ENCODE peak calls at places on chromosomes 16 and 17, in five cellular contexts. One of them, this sample, is unnamed. For H3K4me1, the result is how much of the 10 kb centered on the place peaks cover.

GRCh38 chr16:69532761-69533459 is 32.9 kb upstream of the NFAT5 start:
- ATAC-seq in HepG2: peak
- ATAC-seq in K562: peak
- ATAC-seq in A549: no peak
- ATAC-seq in upper lobe of left lung: no peak
- ATAC-seq in this sample: no peak

GRCh38 chr16:27374231-27374793 is 27.7 kb upstream of the IL21R start:
- ATAC-seq in HepG2: no peak
- ATAC-seq in A549: no peak
- ATAC-seq in upper lobe of left lung: peak
- ATAC-seq in K562: no peak
- ATAC-seq in this sample: no peak

GRCh38 chr17:40113961-40114272 is 7.9 kb upstream of the MSL1 start:
- ATAC-seq in upper lobe of left lung: no peak
- ATAC-seq in K562: no peak
- ATAC-seq in A549: no peak
- ATAC-seq in HepG2: peak
- ATAC-seq in this sample: no peak

GRCh38 chr17:35046740-35047283 is 16.7 kb downstream of the RFFL start:
- ATAC-seq in upper lobe of left lung: no peak
- ATAC-seq in A549: peak
- ATAC-seq in K562: peak
- ATAC-seq in HepG2: peak
- ATAC-seq in this sample: no peak

GRCh38 chr16:80883816-80884215 is 79.4 kb upstream of the CDYL2 start:
- ATAC-seq in A549: no peak
- ATAC-seq in K562: no peak
- ATAC-seq in upper lobe of left lung: no peak
- ATAC-seq in HepG2: no peak
- ATAC-seq in this sample: no peak

GRCh38 chr16:26666486-26666885 is 400.2 kb upstream of the C16orf82 start:
- ATAC-seq in HepG2: no peak
- ATAC-seq in upper lobe of left lung: no peak
- ATAC-seq in A549: no peak
- ATAC-seq in K562: no peak
- ATAC-seq in this sample: no peak

GRCh38 chr16:84483882-84484565 is 20.4 kb downstream of the MEAK7 start:
- ATAC-seq in K562: peak
- ATAC-seq in upper lobe of left lung: no peak
- ATAC-seq in A549: no peak
- ATAC-seq in HepG2: no peak
- ATAC-seq in this sample: no peak

GRCh38 chr17:69575346-69575761 is 160.9 kb downstream of the MAP2K6 start:
- ATAC-seq in K562: no peak
- ATAC-seq in upper lobe of left lung: no peak
- ATAC-seq in HepG2: no peak
- ATAC-seq in A549: no peak
- ATAC-seq in this sample: peak

GRCh38 chr16:3186946-3187690 is 886 bp upstream of the OR1F1 start:
- ATAC-seq in HepG2: no peak
- ATAC-seq in K562: no peak
- ATAC-seq in A549: no peak
- ATAC-seq in upper lobe of left lung: no peak
- ATAC-seq in this sample: no peak

GRCh38 chr17:78383725-78384471 is 5.4 kb downstream of the PGS1 start:
- ATAC-seq in HepG2: no peak
- ATAC-seq in A549: no peak
- ATAC-seq in upper lobe of left lung: peak
- ATAC-seq in K562: no peak
- ATAC-seq in this sample: peak

GRCh38 chr16:68993885-68994284 is 111.6 kb upstream of the HAS3 start:
- ATAC-seq in A549: peak
- ATAC-seq in upper lobe of left lung: no peak
- ATAC-seq in K562: no peak
- ATAC-seq in HepG2: peak
- ATAC-seq in this sample: no peak

GRCh38 chr16:21626659-21627277 is 25.6 kb downstream of the IGSF6 start:
- ATAC-seq in upper lobe of left lung: peak
- ATAC-seq in A549: peak
- ATAC-seq in K562: no peak
- ATAC-seq in HepG2: peak
- ATAC-seq in this sample: no peak

GRCh38 chr16:84315422-84315821 is 20.7 kb downstream of the WFDC1 start:
- ATAC-seq in A549: peak
- ATAC-seq in K562: no peak
- ATAC-seq in upper lobe of left lung: no peak
- ATAC-seq in HepG2: peak
- ATAC-seq in this sample: no peak

GRCh38 chr16:16033208-16033717 is 83.8 kb downstream of the ABCC1 start:
- ATAC-seq in A549: no peak
- ATAC-seq in HepG2: no peak
- ATAC-seq in upper lobe of left lung: no peak
- ATAC-seq in K562: no peak
- ATAC-seq in this sample: no peak

GRCh38 chr17:2218426-2218825 is 85.2 kb downstream of the SMG6 start:
- ATAC-seq in upper lobe of left lung: no peak
- ATAC-seq in K562: no peak
- ATAC-seq in HepG2: no peak
- ATAC-seq in A549: no peak
- ATAC-seq in this sample: no peak

GRCh38 chr16:85757341-85757822 is 6.5 kb upstream of the C16orf74 start:
- ATAC-seq in A549: no peak
- ATAC-seq in K562: no peak
- ATAC-seq in upper lobe of left lung: no peak
- ATAC-seq in HepG2: no peak
- ATAC-seq in this sample: no peak

GRCh38 chr16:3487521-3488410 is 7.5 kb downstream of the C16orf90 start:
- ATAC-seq in A549: peak
- ATAC-seq in HepG2: peak
- ATAC-seq in K562: peak
- ATAC-seq in upper lobe of left lung: peak
- ATAC-seq in this sample: peak

GRCh38 chr16:11791144-11791828 is 5.8 kb downstream of the ZC3H7A start:
- ATAC-seq in upper lobe of left lung: peak
- ATAC-seq in K562: no peak
- ATAC-seq in HepG2: peak
- ATAC-seq in A549: no peak
- ATAC-seq in this sample: no peak

GRCh38 chr16:50093607-50094570 is 28.1 kb downstream of the HEATR3 start:
- ATAC-seq in HepG2: no peak
- ATAC-seq in A549: no peak
- ATAC-seq in K562: no peak
- ATAC-seq in upper lobe of left lung: peak
- ATAC-seq in this sample: peak

GRCh38 chr17:31131299-31131698 is 36.5 kb downstream of the NF1 start:
- ATAC-seq in A549: peak
- ATAC-seq in K562: no peak
- ATAC-seq in upper lobe of left lung: no peak
- ATAC-seq in HepG2: no peak
- ATAC-seq in this sample: no peak

GRCh38 chr17:49515196-49515770 is 20.2 kb downstream of the NGFR start:
- ATAC-seq in K562: peak
- ATAC-seq in A549: peak
- ATAC-seq in upper lobe of left lung: peak
- ATAC-seq in HepG2: peak
- ATAC-seq in this sample: peak

GRCh38 chr17:69414408-69415274 is at the start of gene MAP2K6:
- ATAC-seq in A549: peak
- ATAC-seq in upper lobe of left lung: peak
- ATAC-seq in HepG2: peak
- ATAC-seq in K562: peak
- ATAC-seq in this sample: peak

GRCh38 chr16:85919271-85920267 is 20.6 kb downstream of the IRF8 start:
- ATAC-seq in HepG2: no peak
- ATAC-seq in upper lobe of left lung: no peak
- ATAC-seq in K562: no peak
- ATAC-seq in A549: no peak
- ATAC-seq in this sample: no peak

GRCh38 chr16:12061336-12062055 is 85.0 kb downstream of the SNX29 start:
- ATAC-seq in upper lobe of left lung: no peak
- ATAC-seq in K562: no peak
- ATAC-seq in HepG2: no peak
- ATAC-seq in A549: peak
- ATAC-seq in this sample: no peak

GRCh38 chr17:76048711-76049110 is 21.6 kb upstream of the EVPL start:
- ATAC-seq in upper lobe of left lung: no peak
- ATAC-seq in K562: no peak
- ATAC-seq in A549: no peak
- ATAC-seq in HepG2: no peak
- ATAC-seq in this sample: no peak

GRCh38 chr17:35889818-35890773 is 9.9 kb upstream of the CCL5 start:
- ATAC-seq in A549: no peak
- ATAC-seq in upper lobe of left lung: no peak
- ATAC-seq in K562: no peak
- ATAC-seq in HepG2: no peak
- ATAC-seq in this sample: no peak

GRCh38 chr16:24723663-24724062 is 5.8 kb upstream of the TNRC6A start:
- ATAC-seq in K562: no peak
- ATAC-seq in HepG2: no peak
- ATAC-seq in upper lobe of left lung: no peak
- ATAC-seq in A549: no peak
- ATAC-seq in this sample: no peak

GRCh38 chr17:43673516-43674323 is 12.0 kb upstream of the MEOX1 start:
- ATAC-seq in A549: peak
- ATAC-seq in K562: peak
- ATAC-seq in upper lobe of left lung: peak
- ATAC-seq in HepG2: peak
- ATAC-seq in this sample: peak

GRCh38 chr17:50904522-50905459 is 38.6 kb upstream of the TOB1 start:
- ATAC-seq in upper lobe of left lung: peak
- ATAC-seq in K562: peak
- ATAC-seq in HepG2: peak
- ATAC-seq in A549: peak
- ATAC-seq in this sample: peak
- TF ChIP-seq EP300 in upper lobe of left lung: no peak
- TF ChIP-seq EP300 in K562: no peak
- TF ChIP-seq EP300 in HepG2: peak
- TF ChIP-seq EP300 in A549: no peak
- TF ChIP-seq EP300 in this sample: no peak

GRCh38 chr16:90011908-90012501 is 7.3 kb downstream of the DBNDD1 start:
- ATAC-seq in upper lobe of left lung: no peak
- ATAC-seq in K562: peak
- ATAC-seq in A549: no peak
- ATAC-seq in HepG2: peak
- ATAC-seq in this sample: no peak
- H3K4me1 ChIP-seq in upper lobe of left lung: under half
- H3K4me1 ChIP-seq in K562: under half
- H3K4me1 ChIP-seq in A549: under half
- H3K4me1 ChIP-seq in HepG2: under half
- H3K4me1 ChIP-seq in this sample: under half

GRCh38 chr17:29177871-29178749 is 2.1 kb downstream of the MYO18A start:
- ATAC-seq in K562: peak
- ATAC-seq in A549: no peak
- ATAC-seq in HepG2: peak
- ATAC-seq in upper lobe of left lung: no peak
- ATAC-seq in this sample: no peak
- TF ChIP-seq EP300 in K562: peak
- TF ChIP-seq EP300 in A549: no peak
- TF ChIP-seq EP300 in HepG2: peak
- TF ChIP-seq EP300 in upper lobe of left lung: no peak
- TF ChIP-seq EP300 in this sample: no peak

DNA sequence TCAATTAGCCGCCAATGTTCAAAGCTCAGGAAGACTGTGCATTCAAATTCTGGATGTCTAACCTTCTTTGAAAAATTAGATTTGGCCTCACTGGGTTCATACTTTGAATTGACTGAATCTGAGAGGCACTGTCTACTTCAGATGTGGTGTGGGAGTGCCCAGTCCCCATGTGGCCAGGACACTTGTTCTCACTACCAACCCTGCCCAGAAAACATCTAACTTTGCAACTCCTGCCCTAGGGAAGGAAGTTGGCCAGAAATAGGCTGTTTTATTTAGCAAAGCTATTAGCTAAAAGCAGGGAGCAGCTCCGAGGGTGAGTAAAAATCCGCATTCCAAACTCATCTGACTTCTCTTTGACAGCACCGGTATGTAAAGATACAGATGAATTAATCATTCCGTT is 86.3 kb downstream of the XYLT1 start:
- ATAC-seq in K562: no peak
- ATAC-seq in A549: no peak
- ATAC-seq in upper lobe of left lung: no peak
- ATAC-seq in HepG2: no peak
- ATAC-seq in this sample: no peak
- H3K4me1 ChIP-seq in K562: under half
- H3K4me1 ChIP-seq in A549: under half
- H3K4me1 ChIP-seq in upper lobe of left lung: under half
- H3K4me1 ChIP-seq in HepG2: under half
- H3K4me1 ChIP-seq in this sample: under half

GRCh38 chr17:82154881-82155331 is 56.9 kb upstream of the FASN start:
- ATAC-seq in HepG2: no peak
- ATAC-seq in A549: no peak
- ATAC-seq in K562: no peak
- ATAC-seq in upper lobe of left lung: no peak
- ATAC-seq in this sample: no peak
- TF ChIP-seq EP300 in HepG2: no peak
- TF ChIP-seq EP300 in A549: no peak
- TF ChIP-seq EP300 in K562: no peak
- TF ChIP-seq EP300 in upper lobe of left lung: no peak
- TF ChIP-seq EP300 in this sample: no peak

GRCh38 chr17:77161953-77162352 is 21.2 kb downstream of the SEC14L1 start:
- ATAC-seq in HepG2: no peak
- ATAC-seq in upper lobe of left lung: no peak
- ATAC-seq in A549: no peak
- ATAC-seq in K562: no peak
- ATAC-seq in this sample: no peak

GRCh38 chr17:77163001-77163400 is 22.2 kb downstream of the SEC14L1 start:
- ATAC-seq in HepG2: no peak
- ATAC-seq in A549: no peak
- ATAC-seq in upper lobe of left lung: peak
- ATAC-seq in K562: peak
- ATAC-seq in this sample: no peak

GRCh38 chr17:77164483-77165030 is 23.8 kb downstream of the SEC14L1 start:
- ATAC-seq in K562: peak
- ATAC-seq in HepG2: peak
- ATAC-seq in upper lobe of left lung: no peak
- ATAC-seq in A549: no peak
- ATAC-seq in this sample: no peak

GRCh38 chr17:77165577-77165976 is 24.8 kb downstream of the SEC14L1 start:
- ATAC-seq in HepG2: no peak
- ATAC-seq in K562: no peak
- ATAC-seq in upper lobe of left lung: no peak
- ATAC-seq in A549: no peak
- ATAC-seq in this sample: no peak

GRCh38 chr17:77163521-77164280 is 22.9 kb downstream of the SEC14L1 start:
- ATAC-seq in K562: peak
- ATAC-seq in upper lobe of left lung: no peak
- ATAC-seq in HepG2: no peak
- ATAC-seq in A549: no peak
- ATAC-seq in this sample: no peak
- H3K4me1 ChIP-seq in K562: under half
- H3K4me1 ChIP-seq in upper lobe of left lung: half or more
- H3K4me1 ChIP-seq in HepG2: half or more
- H3K4me1 ChIP-seq in A549: under half
- H3K4me1 ChIP-seq in this sample: under half

This sample was measured in gastroesophageal sphincter.